ENCODE peak calls at places on chromosome 5, in seven cellular contexts. H is HCT116, V is NT2/D1, M is K562, B is HepG2, G is GM12878, J is H1. O is an unnamed sample.

GRCh38 chr5:176365663-176366574 is 632 bp downstream of the ARL10 start:
- DNase-seq in B (no peak), H (no peak), V (no peak), M (no peak), G (no peak), J (no peak), O (peak)

GRCh38 chr5:172820046-172820767 is 13.8 kb upstream of the ERGIC1 start:
- DNase-seq in G (no peak), M (peak), J (no peak), B (no peak), V (no peak), H (peak), O (no peak)

GRCh38 chr5:139385061-139385889 is 2.2 kb upstream of the SLC23A1 start:
- DNase-seq in H (no peak), M (peak), G (no peak), J (no peak), V (no peak), B (peak), O (no peak)

GRCh38 chr5:1177826-1178528 is 23.4 kb upstream of the SLC6A19 start:
- DNase-seq in B (no peak), J (no peak), G (no peak), V (no peak), M (no peak), H (no peak), O (no peak)

GRCh38 chr5:126471875-126472537 is 48.8 kb downstream of the GRAMD2B start:
- DNase-seq in B (peak), J (no peak), G (no peak), M (no peak), H (no peak), V (no peak), O (no peak)

GRCh38 chr5:15901151-15901550 is 278.4 kb downstream of the MARCHF11 start:
- DNase-seq in V (no peak), M (no peak), H (no peak), G (no peak), J (no peak), B (no peak), O (no peak)

GRCh38 chr5:177402271-177403043 is 2.0 kb upstream of the PFN3 start:
- DNase-seq in M (no peak), B (no peak), G (no peak), J (peak), V (peak), H (peak), O (peak)

GRCh38 chr5:104573979-104574709 is 1011.6 kb upstream of the NUDT12 start:
- DNase-seq in M (no peak), B (no peak), G (no peak), V (no peak), H (no peak), J (no peak), O (no peak)

GRCh38 chr5:106730912-106731311 is 939.8 kb downstream of the EFNA5 start:
- DNase-seq in G (no peak), B (no peak), J (no peak), H (no peak), M (no peak), V (no peak), O (no peak)

GRCh38 chr5:172454355-172455086 is at the start of gene SH3PXD2B:
- DNase-seq in J (no peak), V (peak), M (peak), H (no peak), B (peak), G (no peak), O (peak)

GRCh38 chr5:106489004-106489403 is 1181.7 kb downstream of the EFNA5 start:
- DNase-seq in M (no peak), B (no peak), V (no peak), J (no peak), H (no peak), G (no peak), O (no peak)

GRCh38 chr5:179345429-179346321 is at the start of gene ADAMTS2:
- DNase-seq in J (no peak), M (peak), G (no peak), H (no peak), V (peak), B (no peak), O (peak)

GRCh38 chr5:179385892-179386291 is 40.6 kb upstream of the ADAMTS2 start:
- DNase-seq in J (no peak), H (no peak), M (no peak), V (no peak), G (no peak), B (no peak), O (peak)

GRCh38 chr5:90356612-90357011 is 52.9 kb downstream of the CETN3 start:
- DNase-seq in H (no peak), V (no peak), J (no peak), M (no peak), B (no peak), G (no peak), O (peak)
- TF ChIP-seq YY1 in H (no peak), V (no peak), J (no peak), M (no peak), B (no peak), G (no peak), O (no peak)

DNA sequence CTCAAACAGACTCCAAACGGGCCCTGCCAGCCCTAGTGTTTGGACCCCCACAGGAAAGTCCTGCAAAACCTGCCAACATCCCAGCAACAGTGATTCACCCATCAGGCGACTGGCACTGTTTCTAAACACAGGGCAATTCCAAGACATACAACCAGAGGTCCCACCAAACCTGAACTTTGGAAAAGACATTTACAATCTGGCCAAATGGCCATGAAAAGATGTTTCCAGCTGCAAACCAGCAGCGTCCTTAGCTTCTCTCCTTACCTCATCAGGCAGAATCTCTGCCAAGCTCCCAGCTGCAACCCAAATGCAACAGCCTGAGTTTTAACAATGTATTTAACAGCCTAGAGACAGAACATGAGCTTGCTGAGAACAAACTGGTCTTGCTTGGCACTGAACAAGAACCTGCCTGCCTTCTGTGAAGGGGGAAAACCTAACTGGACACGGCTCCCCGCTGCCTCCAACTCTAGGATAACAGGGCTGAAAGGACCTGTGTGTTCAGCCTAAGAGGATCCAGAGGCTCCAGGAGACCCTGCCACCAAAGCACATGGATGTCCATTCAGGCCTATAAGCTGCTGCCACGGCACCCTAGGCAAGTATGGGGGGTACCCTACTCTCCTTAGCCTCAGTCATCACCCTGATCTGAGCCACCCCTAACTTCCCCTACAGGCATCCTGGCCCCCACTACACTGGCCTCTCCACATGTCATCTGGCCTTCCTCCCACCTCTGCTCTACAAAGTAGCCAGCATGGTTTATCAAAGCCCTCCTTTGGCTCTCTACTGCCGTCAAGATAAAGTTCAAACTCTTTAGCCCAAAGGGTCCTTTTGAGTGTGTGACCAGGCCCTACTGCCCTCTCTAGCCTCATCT is 5.6 kb downstream of the P4HA2 start:
- DNase-seq in M (no peak), B (no peak), J (no peak), G (no peak), V (no peak), H (no peak), O (no peak)
- TF ChIP-seq YY1 in M (no peak), B (no peak), J (no peak), G (no peak), V (no peak), H (no peak), O (no peak)

DNA sequence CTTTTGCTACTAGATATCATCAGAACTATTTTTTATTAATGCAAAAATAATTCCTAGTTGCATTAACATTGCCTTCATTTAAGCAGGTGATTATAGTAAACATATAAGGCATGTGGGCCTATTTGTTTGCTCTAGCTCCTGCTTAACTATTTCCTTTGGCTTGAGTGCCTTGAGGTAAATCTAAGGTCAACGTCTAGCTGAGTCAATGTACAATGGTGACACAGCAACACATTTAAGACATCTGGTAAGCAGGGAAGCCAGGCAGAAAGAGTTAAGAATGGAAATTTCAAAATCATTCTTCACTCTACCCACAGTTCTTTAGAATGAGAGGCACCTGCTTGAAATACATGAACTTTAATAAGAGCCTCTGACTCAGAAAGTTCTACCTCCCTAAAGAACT is 111.9 kb upstream of the FST start:
- DNase-seq in V (no peak), J (no peak), G (no peak), H (no peak), B (no peak), M (no peak), O (no peak)
- TF ChIP-seq YY1 in V (no peak), J (no peak), G (no peak), H (no peak), B (no peak), M (no peak), O (no peak)

DNA sequence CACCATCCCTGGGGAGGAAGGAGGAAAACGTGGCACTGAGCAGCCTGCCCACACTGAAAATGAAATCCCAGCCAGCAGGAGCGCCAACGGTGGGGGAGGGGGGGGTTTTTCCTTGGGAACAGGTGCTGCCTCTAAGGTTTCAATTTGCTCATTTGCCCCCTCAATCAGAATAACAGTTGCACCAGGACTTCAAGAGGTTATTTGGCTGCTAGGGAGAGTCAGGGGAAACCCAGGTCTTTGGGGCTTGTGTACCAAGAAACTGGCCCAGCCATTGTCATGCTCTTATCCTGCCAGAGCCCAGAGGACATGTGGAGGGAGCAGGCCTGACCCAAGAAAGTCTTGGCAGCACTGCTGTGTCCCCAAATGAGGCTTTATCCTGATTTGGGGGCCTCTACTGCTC is 66.5 kb downstream of the NDFIP1 start:
- DNase-seq in H (no peak), M (no peak), B (no peak), J (no peak), G (no peak), V (no peak), O (no peak)
- TF ChIP-seq YY1 in H (no peak), M (no peak), B (no peak), J (no peak), G (no peak), V (no peak), O (no peak)

GRCh38 chr5:170554566-170555267 is 50.9 kb downstream of the KCNIP1 start:
- DNase-seq in M (no peak), G (no peak), B (no peak), H (no peak), V (no peak), J (no peak), O (peak)
- TF ChIP-seq YY1 in M (no peak), G (no peak), B (no peak), H (no peak), V (no peak), J (no peak), O (no peak)

GRCh38 chr5:169416583-169417196 is 115.8 kb upstream of the SLIT3 start:
- DNase-seq in V (no peak), H (no peak), J (no peak), G (peak), B (no peak), M (no peak), O (no peak)
- TF ChIP-seq YY1 in V (no peak), H (no peak), J (no peak), G (no peak), B (no peak), M (no peak), O (no peak)

GRCh38 chr5:74371621-74372020 is 268.9 kb downstream of the ENC1 start:
- DNase-seq in B (no peak), V (no peak), J (no peak), G (no peak), H (no peak), M (no peak), O (no peak)

GRCh38 chr5:74372502-74373445 is 267.8 kb downstream of the ENC1 start:
- DNase-seq in J (no peak), G (no peak), B (no peak), H (no peak), V (no peak), M (no peak), O (no peak)

GRCh38 chr5:74370168-74370567 is 270.4 kb downstream of the ENC1 start:
- DNase-seq in B (no peak), J (no peak), M (no peak), G (no peak), V (no peak), H (no peak), O (no peak)

GRCh38 chr5:74374656-74375055 is 265.9 kb downstream of the ENC1 start:
- DNase-seq in B (no peak), J (no peak), M (no peak), H (no peak), V (no peak), G (no peak), O (no peak)

DNA sequence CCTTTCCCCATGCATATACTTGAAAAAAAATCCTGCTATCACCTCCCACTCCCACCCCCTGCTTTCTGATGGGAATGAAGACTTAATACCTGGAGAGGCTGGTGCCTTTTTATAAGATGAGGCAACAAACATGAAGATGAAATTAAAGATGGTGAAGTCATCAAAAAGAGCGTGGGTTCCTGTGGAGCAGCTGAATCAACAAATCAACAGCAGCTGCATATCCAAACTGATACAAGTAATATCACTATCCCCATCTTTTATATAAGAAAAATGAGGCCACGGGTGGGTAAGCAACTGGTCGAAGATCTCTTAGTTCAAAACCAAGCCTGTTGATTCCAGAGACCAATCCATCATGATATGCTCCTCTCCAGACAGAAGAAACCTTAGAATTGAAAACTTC is 268.5 kb downstream of the ENC1 start:
- DNase-seq in V (no peak), H (no peak), B (no peak), M (no peak), G (no peak), J (no peak), O (no peak)
- TF ChIP-seq YY1 in V (no peak), H (no peak), B (no peak), M (no peak), G (no peak), J (no peak), O (no peak)